ENCODE peak calls at places on chromosome 19, in seven cellular contexts. One of them, this sample, is unnamed. For H3K27me3, the result is how much of the 10 kb centered on the place peaks cover.

GRCh38 chr19:13885826-13886365 is 9.0 kb downstream of the NANOS3 start:
- DNase-seq in hepatocyte: no peak
- DNase-seq in fibroblast of lung: no peak
- DNase-seq in dorsolateral prefrontal cortex: no peak
- DNase-seq in cardiac muscle cell: no peak
- DNase-seq in neural progenitor cell: no peak
- DNase-seq in mesendoderm: no peak
- DNase-seq in this sample: no peak

GRCh38 chr19:52691215-52691610 is 43.6 kb downstream of the ZNF611 start:
- DNase-seq in hepatocyte: no peak
- DNase-seq in fibroblast of lung: no peak
- DNase-seq in dorsolateral prefrontal cortex: no peak
- DNase-seq in cardiac muscle cell: no peak
- DNase-seq in neural progenitor cell: peak
- DNase-seq in mesendoderm: peak
- DNase-seq in this sample: no peak

GRCh38 chr19:12481781-12482504 is 2.7 kb downstream of the ZNF709 start:
- DNase-seq in hepatocyte: no peak
- DNase-seq in fibroblast of lung: no peak
- DNase-seq in dorsolateral prefrontal cortex: no peak
- DNase-seq in cardiac muscle cell: no peak
- DNase-seq in neural progenitor cell: no peak
- DNase-seq in mesendoderm: no peak
- DNase-seq in this sample: no peak

GRCh38 chr19:1471514-1472107 is 7.4 kb downstream of the C19orf25 start:
- DNase-seq in hepatocyte: no peak
- DNase-seq in fibroblast of lung: no peak
- DNase-seq in dorsolateral prefrontal cortex: peak
- DNase-seq in cardiac muscle cell: no peak
- DNase-seq in neural progenitor cell: peak
- DNase-seq in mesendoderm: no peak
- DNase-seq in this sample: no peak

GRCh38 chr19:15289673-15290072 is 42.7 kb downstream of the BRD4 start:
- DNase-seq in hepatocyte: no peak
- DNase-seq in fibroblast of lung: no peak
- DNase-seq in dorsolateral prefrontal cortex: no peak
- DNase-seq in cardiac muscle cell: no peak
- DNase-seq in neural progenitor cell: no peak
- DNase-seq in mesendoderm: no peak
- DNase-seq in this sample: no peak

GRCh38 chr19:996051-996838 is 4.0 kb upstream of the GRIN3B start:
- DNase-seq in hepatocyte: peak
- DNase-seq in fibroblast of lung: peak
- DNase-seq in dorsolateral prefrontal cortex: no peak
- DNase-seq in cardiac muscle cell: peak
- DNase-seq in neural progenitor cell: peak
- DNase-seq in mesendoderm: peak
- DNase-seq in this sample: no peak

GRCh38 chr19:10486551-10486950 is 16.6 kb downstream of the KEAP1 start:
- DNase-seq in hepatocyte: no peak
- DNase-seq in fibroblast of lung: no peak
- DNase-seq in dorsolateral prefrontal cortex: no peak
- DNase-seq in cardiac muscle cell: no peak
- DNase-seq in neural progenitor cell: no peak
- DNase-seq in mesendoderm: no peak
- DNase-seq in this sample: no peak

GRCh38 chr19:5339470-5339949 is 1.1 kb downstream of the PTPRS start:
- DNase-seq in hepatocyte: no peak
- DNase-seq in fibroblast of lung: no peak
- DNase-seq in dorsolateral prefrontal cortex: peak
- DNase-seq in cardiac muscle cell: no peak
- DNase-seq in neural progenitor cell: peak
- DNase-seq in mesendoderm: no peak
- DNase-seq in this sample: no peak

GRCh38 chr19:1177322-1178114 is 3.5 kb upstream of the SBNO2 start:
- DNase-seq in hepatocyte: peak
- DNase-seq in fibroblast of lung: peak
- DNase-seq in dorsolateral prefrontal cortex: no peak
- DNase-seq in cardiac muscle cell: peak
- DNase-seq in neural progenitor cell: no peak
- DNase-seq in mesendoderm: peak
- DNase-seq in this sample: peak

GRCh38 chr19:48473161-48473966 is 4.2 kb downstream of the CYTH2 start:
- DNase-seq in hepatocyte: no peak
- DNase-seq in fibroblast of lung: no peak
- DNase-seq in dorsolateral prefrontal cortex: no peak
- DNase-seq in cardiac muscle cell: no peak
- DNase-seq in neural progenitor cell: no peak
- DNase-seq in mesendoderm: no peak
- DNase-seq in this sample: no peak

GRCh38 chr19:16265205-16265604 is 59.4 kb upstream of the KLF2 start:
- DNase-seq in hepatocyte: no peak
- DNase-seq in fibroblast of lung: no peak
- DNase-seq in dorsolateral prefrontal cortex: no peak
- DNase-seq in cardiac muscle cell: no peak
- DNase-seq in neural progenitor cell: no peak
- DNase-seq in mesendoderm: no peak
- DNase-seq in this sample: no peak

GRCh38 chr19:58356236-58356970 is 3.1 kb upstream of the A1BG start:
- DNase-seq in hepatocyte: no peak
- DNase-seq in fibroblast of lung: peak
- DNase-seq in dorsolateral prefrontal cortex: no peak
- DNase-seq in cardiac muscle cell: peak
- DNase-seq in neural progenitor cell: no peak
- DNase-seq in mesendoderm: no peak
- DNase-seq in this sample: peak

GRCh38 chr19:33758541-33759013 is 38.1 kb upstream of the KCTD15 start:
- DNase-seq in hepatocyte: no peak
- DNase-seq in fibroblast of lung: no peak
- DNase-seq in dorsolateral prefrontal cortex: no peak
- DNase-seq in cardiac muscle cell: no peak
- DNase-seq in neural progenitor cell: no peak
- DNase-seq in mesendoderm: no peak
- DNase-seq in this sample: no peak

GRCh38 chr19:5403968-5404640 is 51.1 kb upstream of the ZNRF4 start:
- DNase-seq in hepatocyte: peak
- DNase-seq in fibroblast of lung: peak
- DNase-seq in dorsolateral prefrontal cortex: peak
- DNase-seq in cardiac muscle cell: peak
- DNase-seq in neural progenitor cell: peak
- DNase-seq in mesendoderm: peak
- DNase-seq in this sample: peak

GRCh38 chr19:44613295-44614168 is at the start of gene IGSF23:
- DNase-seq in hepatocyte: peak
- DNase-seq in fibroblast of lung: no peak
- DNase-seq in dorsolateral prefrontal cortex: no peak
- DNase-seq in cardiac muscle cell: no peak
- DNase-seq in neural progenitor cell: no peak
- DNase-seq in mesendoderm: no peak
- DNase-seq in this sample: no peak

GRCh38 chr19:1907563-1908363 is 2.6 kb downstream of the ADAT3 start:
- DNase-seq in hepatocyte: peak
- DNase-seq in fibroblast of lung: no peak
- DNase-seq in dorsolateral prefrontal cortex: no peak
- DNase-seq in cardiac muscle cell: no peak
- DNase-seq in neural progenitor cell: no peak
- DNase-seq in mesendoderm: no peak
- DNase-seq in this sample: no peak

GRCh38 chr19:8575467-8575997 is 1.7 kb downstream of the MYO1F start:
- DNase-seq in hepatocyte: no peak
- DNase-seq in fibroblast of lung: peak
- DNase-seq in dorsolateral prefrontal cortex: no peak
- DNase-seq in cardiac muscle cell: peak
- DNase-seq in neural progenitor cell: no peak
- DNase-seq in mesendoderm: peak
- DNase-seq in this sample: no peak

GRCh38 chr19:18475762-18476331 is 37.9 kb upstream of the ISYNA1 start:
- DNase-seq in hepatocyte: no peak
- DNase-seq in fibroblast of lung: no peak
- DNase-seq in dorsolateral prefrontal cortex: no peak
- DNase-seq in cardiac muscle cell: no peak
- DNase-seq in neural progenitor cell: no peak
- DNase-seq in mesendoderm: no peak
- DNase-seq in this sample: no peak

GRCh38 chr19:34430738-34431625 is 2.8 kb downstream of the UBA2 start:
- DNase-seq in hepatocyte: peak
- DNase-seq in fibroblast of lung: peak
- DNase-seq in dorsolateral prefrontal cortex: no peak
- DNase-seq in cardiac muscle cell: peak
- DNase-seq in neural progenitor cell: peak
- DNase-seq in mesendoderm: peak
- DNase-seq in this sample: no peak

GRCh38 chr19:49472936-49473335 is 1.1 kb upstream of the FLT3LG start:
- DNase-seq in hepatocyte: no peak
- DNase-seq in fibroblast of lung: no peak
- DNase-seq in dorsolateral prefrontal cortex: no peak
- DNase-seq in cardiac muscle cell: no peak
- DNase-seq in neural progenitor cell: no peak
- DNase-seq in mesendoderm: no peak
- DNase-seq in this sample: no peak

GRCh38 chr19:3536429-3537100 is 2.4 kb upstream of the TEKTIP1 start:
- DNase-seq in hepatocyte: no peak
- DNase-seq in fibroblast of lung: no peak
- DNase-seq in dorsolateral prefrontal cortex: peak
- DNase-seq in cardiac muscle cell: no peak
- DNase-seq in neural progenitor cell: no peak
- DNase-seq in mesendoderm: no peak
- DNase-seq in this sample: no peak
- H3K27ac ChIP-seq in hepatocyte: no peak
- H3K27ac ChIP-seq in fibroblast of lung: no peak
- H3K27ac ChIP-seq in dorsolateral prefrontal cortex: peak
- H3K27ac ChIP-seq in cardiac muscle cell: peak
- H3K27ac ChIP-seq in neural progenitor cell: no peak
- H3K27ac ChIP-seq in mesendoderm: no peak
- H3K27ac ChIP-seq in this sample: no peak

GRCh38 chr19:46416077-46416709 is 2.8 kb upstream of the CCDC8 start:
- DNase-seq in hepatocyte: peak
- DNase-seq in fibroblast of lung: peak
- DNase-seq in dorsolateral prefrontal cortex: peak
- DNase-seq in cardiac muscle cell: peak
- DNase-seq in neural progenitor cell: peak
- DNase-seq in mesendoderm: peak
- DNase-seq in this sample: peak
- H3K27me3 ChIP-seq in hepatocyte: under half
- H3K27me3 ChIP-seq in fibroblast of lung: under half
- H3K27me3 ChIP-seq in dorsolateral prefrontal cortex: under half
- H3K27me3 ChIP-seq in cardiac muscle cell: under half
- H3K27me3 ChIP-seq in neural progenitor cell: under half
- H3K27me3 ChIP-seq in mesendoderm: under half
- H3K27me3 ChIP-seq in this sample: half or more

GRCh38 chr19:7521551-7522071 is 813 bp upstream of the MCOLN1 start:
- DNase-seq in hepatocyte: no peak
- DNase-seq in fibroblast of lung: no peak
- DNase-seq in dorsolateral prefrontal cortex: no peak
- DNase-seq in cardiac muscle cell: no peak
- DNase-seq in neural progenitor cell: peak
- DNase-seq in mesendoderm: peak
- DNase-seq in this sample: no peak
- H3K27ac ChIP-seq in hepatocyte: peak
- H3K27ac ChIP-seq in fibroblast of lung: peak
- H3K27ac ChIP-seq in dorsolateral prefrontal cortex: peak
- H3K27ac ChIP-seq in cardiac muscle cell: no peak
- H3K27ac ChIP-seq in neural progenitor cell: no peak
- H3K27ac ChIP-seq in mesendoderm: no peak
- H3K27ac ChIP-seq in this sample: peak

GRCh38 chr19:39499932-39500331 is 1.2 kb downstream of the DLL3 start:
- DNase-seq in hepatocyte: no peak
- DNase-seq in fibroblast of lung: no peak
- DNase-seq in dorsolateral prefrontal cortex: no peak
- DNase-seq in cardiac muscle cell: no peak
- DNase-seq in neural progenitor cell: no peak
- DNase-seq in mesendoderm: no peak
- DNase-seq in this sample: no peak
- H3K27me3 ChIP-seq in hepatocyte: half or more
- H3K27me3 ChIP-seq in fibroblast of lung: under half
- H3K27me3 ChIP-seq in dorsolateral prefrontal cortex: under half
- H3K27me3 ChIP-seq in cardiac muscle cell: under half
- H3K27me3 ChIP-seq in neural progenitor cell: half or more
- H3K27me3 ChIP-seq in mesendoderm: under half
- H3K27me3 ChIP-seq in this sample: half or more